ENCODE peak calls at places on chromosomes 2 and 18, in six cellular contexts. One of them, this sample, is unnamed.

GRCh38 chr2:18883626-18884456 is 294.5 kb upstream of the NT5C1B start:
- DNase-seq in transverse colon: no peak
- DNase-seq in ovary: no peak
- DNase-seq in adrenal gland: peak; percentile 35
- DNase-seq in uterus: no peak
- DNase-seq in stomach: no peak
- DNase-seq in this sample: no peak

GRCh38 chr2:191670787-191671186 is 7.1 kb upstream of the NABP1 start:
- DNase-seq in transverse colon: no peak
- DNase-seq in adrenal gland: no peak
- DNase-seq in ovary: no peak
- DNase-seq in stomach: no peak
- DNase-seq in uterus: no peak
- DNase-seq in this sample: no peak

GRCh38 chr2:161030260-161031063 is 129.8 kb upstream of the TANK start:
- DNase-seq in adrenal gland: no peak
- DNase-seq in uterus: peak; percentile 40
- DNase-seq in ovary: no peak
- DNase-seq in stomach: no peak
- DNase-seq in transverse colon: peak; percentile 10
- DNase-seq in this sample: no peak

GRCh38 chr18:35444636-35445035 is 53.1 kb downstream of the INO80C start:
- DNase-seq in adrenal gland: no peak
- DNase-seq in ovary: no peak
- DNase-seq in uterus: no peak
- DNase-seq in stomach: no peak
- DNase-seq in transverse colon: no peak
- DNase-seq in this sample: no peak

GRCh38 chr2:55154525-55155030 is 77.5 kb downstream of the CLHC1 start:
- DNase-seq in adrenal gland: no peak
- DNase-seq in ovary: no peak
- DNase-seq in uterus: no peak
- DNase-seq in transverse colon: no peak
- DNase-seq in stomach: no peak
- DNase-seq in this sample: no peak

GRCh38 chr2:144170172-144170571 is 349.7 kb downstream of the ZEB2 start:
- DNase-seq in stomach: no peak
- DNase-seq in adrenal gland: peak; percentile 25
- DNase-seq in transverse colon: no peak
- DNase-seq in uterus: no peak
- DNase-seq in ovary: no peak
- DNase-seq in this sample: no peak

GRCh38 chr2:29522951-29523669 is 398.3 kb downstream of the ALK start:
- DNase-seq in adrenal gland: no peak
- DNase-seq in stomach: no peak
- DNase-seq in ovary: no peak
- DNase-seq in transverse colon: no peak
- DNase-seq in uterus: no peak
- DNase-seq in this sample: no peak

GRCh38 chr2:130390460-130391057 is 34.7 kb downstream of the PTPN18 start:
- DNase-seq in uterus: no peak
- DNase-seq in adrenal gland: no peak
- DNase-seq in ovary: peak; percentile 43
- DNase-seq in stomach: peak; percentile 60
- DNase-seq in transverse colon: peak; percentile 68
- DNase-seq in this sample: peak; percentile 41

GRCh38 chr18:48228301-48228715 is 180.9 kb downstream of the ZBTB7C start:
- DNase-seq in transverse colon: peak; percentile 21
- DNase-seq in ovary: peak; percentile 49
- DNase-seq in stomach: no peak
- DNase-seq in uterus: peak; percentile 67
- DNase-seq in adrenal gland: peak; percentile 85
- DNase-seq in this sample: no peak

GRCh38 chr2:206642075-206643025 is at the start of gene FAM237A:
- DNase-seq in stomach: no peak
- DNase-seq in uterus: no peak
- DNase-seq in transverse colon: no peak
- DNase-seq in ovary: peak; percentile 25
- DNase-seq in adrenal gland: peak; percentile 53
- DNase-seq in this sample: no peak

GRCh38 chr2:132797551-132797950 is 127.5 kb upstream of the LYPD1 start:
- DNase-seq in uterus: no peak
- DNase-seq in adrenal gland: no peak
- DNase-seq in ovary: no peak
- DNase-seq in transverse colon: no peak
- DNase-seq in stomach: no peak
- DNase-seq in this sample: no peak

GRCh38 chr2:207662203-207662602 is 37.0 kb upstream of the METTL21A start:
- DNase-seq in uterus: no peak
- DNase-seq in stomach: no peak
- DNase-seq in adrenal gland: no peak
- DNase-seq in ovary: no peak
- DNase-seq in transverse colon: peak; percentile 13
- DNase-seq in this sample: no peak

GRCh38 chr18:34121157-34121807 is 103.4 kb downstream of the NOL4 start:
- DNase-seq in transverse colon: no peak
- DNase-seq in stomach: no peak
- DNase-seq in adrenal gland: no peak
- DNase-seq in ovary: no peak
- DNase-seq in uterus: no peak
- DNase-seq in this sample: peak; percentile 12

GRCh38 chr2:46538393-46538792 is 59.0 kb downstream of the TMEM247 start:
- DNase-seq in transverse colon: no peak
- DNase-seq in ovary: no peak
- DNase-seq in stomach: no peak
- DNase-seq in adrenal gland: no peak
- DNase-seq in uterus: peak; percentile 55
- DNase-seq in this sample: no peak

GRCh38 chr2:143730155-143730949 is 601.1 kb downstream of the ARHGAP15 start:
- DNase-seq in uterus: no peak
- DNase-seq in ovary: no peak
- DNase-seq in adrenal gland: no peak
- DNase-seq in transverse colon: no peak
- DNase-seq in stomach: no peak
- DNase-seq in this sample: no peak

GRCh38 chr2:205885492-205886099 is 200.4 kb downstream of the INO80D start:
- DNase-seq in transverse colon: peak; percentile 89
- DNase-seq in stomach: peak; percentile 89
- DNase-seq in adrenal gland: peak; percentile 94
- DNase-seq in uterus: peak; percentile 89
- DNase-seq in ovary: peak; percentile 92
- DNase-seq in this sample: peak; percentile 78

GRCh38 chr18:64983497-64984238 is 767.1 kb upstream of the CDH7 start:
- DNase-seq in uterus: no peak
- DNase-seq in ovary: no peak
- DNase-seq in stomach: no peak
- DNase-seq in transverse colon: no peak
- DNase-seq in adrenal gland: no peak
- DNase-seq in this sample: no peak

GRCh38 chr2:72278046-72278445 is 130.4 kb upstream of the CYP26B1 start:
- DNase-seq in stomach: no peak
- DNase-seq in transverse colon: no peak
- DNase-seq in uterus: no peak
- DNase-seq in ovary: no peak
- DNase-seq in adrenal gland: no peak
- DNase-seq in this sample: no peak

GRCh38 chr2:188316354-188316753 is 24.7 kb downstream of the GULP1 start:
- DNase-seq in uterus: no peak
- DNase-seq in ovary: no peak
- DNase-seq in transverse colon: no peak
- DNase-seq in adrenal gland: no peak
- DNase-seq in stomach: no peak
- DNase-seq in this sample: no peak

GRCh38 chr2:200962821-200963128 is 685 bp downstream of the ORC2 start:
- DNase-seq in transverse colon: no peak
- DNase-seq in ovary: no peak
- DNase-seq in adrenal gland: no peak
- DNase-seq in stomach: no peak
- DNase-seq in uterus: no peak
- DNase-seq in this sample: no peak

GRCh38 chr18:22828171-22828570 is 105.0 kb upstream of the RBBP8 start:
- DNase-seq in uterus: no peak
- DNase-seq in stomach: no peak
- DNase-seq in transverse colon: no peak
- DNase-seq in ovary: no peak
- DNase-seq in adrenal gland: no peak
- DNase-seq in this sample: no peak

GRCh38 chr2:66362651-66363050 is 72.3 kb upstream of the MEIS1 start:
- DNase-seq in adrenal gland: no peak
- DNase-seq in transverse colon: no peak
- DNase-seq in stomach: no peak
- DNase-seq in ovary: no peak
- DNase-seq in uterus: no peak
- DNase-seq in this sample: no peak

GRCh38 chr2:176103634-176104337 is 3.3 kb upstream of the HOXD11 start:
- DNase-seq in transverse colon: no peak
- DNase-seq in uterus: peak; percentile 41
- DNase-seq in stomach: no peak
- DNase-seq in adrenal gland: no peak
- DNase-seq in ovary: no peak
- DNase-seq in this sample: peak; percentile 13

GRCh38 chr18:61942072-61942471 is 49.3 kb upstream of the RNF152 start:
- DNase-seq in adrenal gland: no peak
- DNase-seq in transverse colon: no peak
- DNase-seq in ovary: no peak
- DNase-seq in uterus: no peak
- DNase-seq in stomach: no peak
- DNase-seq in this sample: no peak

GRCh38 chr2:39451954-39452353 is 14.9 kb upstream of the MAP4K3 start:
- DNase-seq in ovary: no peak
- DNase-seq in transverse colon: no peak
- DNase-seq in adrenal gland: no peak
- DNase-seq in stomach: no peak
- DNase-seq in uterus: no peak
- DNase-seq in this sample: no peak

GRCh38 chr2:218402911-218403411 is 3.3 kb downstream of the CTDSP1 start:
- DNase-seq in uterus: no peak
- DNase-seq in ovary: peak; percentile 44
- DNase-seq in adrenal gland: no peak
- DNase-seq in stomach: no peak
- DNase-seq in transverse colon: no peak
- DNase-seq in this sample: no peak

GRCh38 chr2:47321006-47321405 is 82.0 kb upstream of the MSH2 start:
- DNase-seq in stomach: no peak
- DNase-seq in adrenal gland: no peak
- DNase-seq in transverse colon: no peak
- DNase-seq in ovary: no peak
- DNase-seq in uterus: no peak
- DNase-seq in this sample: no peak

GRCh38 chr2:148642112-148642744 is 2.3 kb upstream of the EPC2 start:
- DNase-seq in uterus: no peak
- DNase-seq in transverse colon: no peak
- DNase-seq in stomach: no peak
- DNase-seq in adrenal gland: no peak
- DNase-seq in ovary: no peak
- DNase-seq in this sample: no peak

GRCh38 chr2:202036601-202037037 is 3.0 kb downstream of the FZD7 start:
- DNase-seq in uterus: peak; percentile 22
- DNase-seq in adrenal gland: no peak
- DNase-seq in stomach: no peak
- DNase-seq in transverse colon: no peak
- DNase-seq in ovary: peak; percentile 45
- DNase-seq in this sample: no peak
- TF ChIP-seq POLR2A in uterus: no peak
- TF ChIP-seq POLR2A in adrenal gland: no peak
- TF ChIP-seq POLR2A in stomach: no peak
- TF ChIP-seq POLR2A in transverse colon: no peak
- TF ChIP-seq POLR2A in ovary: no peak
- TF ChIP-seq POLR2A in this sample: no peak

DNA sequence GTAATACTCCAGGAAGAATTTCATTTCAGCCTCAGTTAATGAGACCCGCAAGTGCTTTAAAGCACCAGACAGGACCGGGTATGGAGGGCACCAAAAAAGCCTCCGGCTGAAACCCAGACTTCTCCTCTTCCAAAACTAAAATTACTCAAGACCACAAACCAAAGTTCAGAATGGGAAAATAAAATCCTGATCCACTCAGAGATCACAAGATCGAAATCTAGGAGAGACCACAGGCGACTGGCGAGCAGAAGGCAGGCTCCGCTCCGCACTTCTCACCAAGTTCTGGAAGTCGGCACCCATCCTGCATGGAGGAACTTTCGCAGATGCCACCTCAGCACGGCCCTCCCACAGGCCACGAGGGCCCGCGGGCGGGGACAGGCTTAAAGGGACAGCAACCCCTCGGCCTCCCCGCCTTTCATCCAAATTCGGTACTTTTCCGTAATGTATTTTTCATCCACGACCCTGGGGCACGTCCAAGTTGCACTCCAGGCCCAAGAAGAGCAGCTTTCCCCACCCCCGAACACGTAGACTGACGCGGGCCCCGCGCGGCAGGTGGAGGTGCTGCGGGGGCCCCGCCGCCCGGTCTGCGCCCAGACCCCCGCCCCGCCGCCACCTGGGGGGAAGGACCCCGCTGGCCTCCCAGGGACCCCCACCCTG is 43.7 kb downstream of the HDLBP start:
- DNase-seq in adrenal gland: peak; percentile 93
- DNase-seq in transverse colon: peak; percentile 86
- DNase-seq in uterus: peak; percentile 81
- DNase-seq in stomach: peak; percentile 88
- DNase-seq in ovary: peak; percentile 76
- DNase-seq in this sample: peak; percentile 88
- H3K27ac ChIP-seq in adrenal gland: peak overlapping the region; percentile 99
- H3K27ac ChIP-seq in transverse colon: peak overlapping the region; percentile 99
- H3K27ac ChIP-seq in uterus: peak overlapping the region; percentile 95
- H3K27ac ChIP-seq in stomach: peak overlapping the region; percentile 96
- H3K27ac ChIP-seq in ovary: peak overlapping the region; percentile 89
- H3K27ac ChIP-seq in this sample: peak overlapping the region; percentile 99

DNA sequence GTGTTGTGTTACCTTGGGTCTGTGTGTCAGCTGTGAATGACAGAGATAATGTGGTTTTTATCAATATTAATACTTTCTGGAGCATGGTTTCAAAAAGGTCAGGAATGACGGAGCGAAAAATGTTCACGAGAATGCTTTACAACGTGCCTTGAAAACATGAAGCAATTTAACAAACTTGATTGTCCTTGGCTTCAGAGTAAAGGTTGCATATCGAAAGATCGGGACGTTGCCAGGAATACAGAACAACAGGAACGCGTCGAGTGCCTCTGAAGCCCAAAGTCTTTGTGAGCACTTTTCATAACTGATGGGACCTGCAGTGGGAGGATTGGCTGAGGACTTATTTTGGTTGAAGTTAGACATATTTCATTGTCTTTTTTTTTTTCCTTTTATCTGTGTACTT is 206.1 kb downstream of the ZNF407 start:
- DNase-seq in uterus: no peak
- DNase-seq in transverse colon: no peak
- DNase-seq in stomach: no peak
- DNase-seq in ovary: no peak
- DNase-seq in adrenal gland: peak; percentile 58
- DNase-seq in this sample: no peak
- H3K4me3 ChIP-seq in uterus: no peak overlapping the region
- H3K4me3 ChIP-seq in transverse colon: no peak overlapping the region
- H3K4me3 ChIP-seq in stomach: peak overlapping the region; percentile 9
- H3K4me3 ChIP-seq in ovary: no peak overlapping the region
- H3K4me3 ChIP-seq in adrenal gland: peak overlapping the region; percentile 8
- H3K4me3 ChIP-seq in this sample: no peak overlapping the region

DNA sequence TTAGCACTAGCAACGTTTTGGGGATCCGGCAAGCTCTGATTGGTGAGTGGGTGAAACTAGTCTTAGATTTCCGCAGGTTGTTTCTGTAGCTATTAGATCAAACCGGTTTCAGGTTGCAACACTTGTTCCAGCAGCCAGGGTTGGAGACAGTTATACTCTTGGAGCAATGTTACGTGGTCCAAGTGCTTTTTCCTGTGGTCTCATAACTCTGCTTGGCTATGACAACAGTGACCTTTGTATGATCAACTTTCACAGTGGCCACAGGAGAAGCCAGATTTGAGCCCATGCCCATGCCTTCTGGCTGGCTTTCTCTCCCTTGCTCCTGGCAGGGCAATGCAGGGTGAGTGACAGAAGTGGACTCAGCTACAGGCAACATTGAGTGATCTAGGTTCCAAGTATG is 84.5 kb upstream of the TAF1B start:
- DNase-seq in transverse colon: no peak
- DNase-seq in adrenal gland: no peak
- DNase-seq in ovary: no peak
- DNase-seq in stomach: no peak
- DNase-seq in uterus: no peak
- DNase-seq in this sample: no peak
- TF ChIP-seq POLR2A in transverse colon: no peak
- TF ChIP-seq POLR2A in adrenal gland: no peak
- TF ChIP-seq POLR2A in ovary: no peak
- TF ChIP-seq POLR2A in stomach: no peak
- TF ChIP-seq POLR2A in uterus: no peak
- TF ChIP-seq POLR2A in this sample: no peak

This sample was measured in prostate gland.